ENCODE peak calls at places on chromosome X, in five cellular contexts. T is small intestine, E is activated gamma-delta T cell, N is right cardiac atrium, K is esophagus squamous epithelium. G is an unnamed sample.
A peak's percentile ranks its signal among the peaks of the same experiment; 100 is the strongest.

GRCh38 chrX:37860731-37861130 is 13.4 kb upstream of the DYNLT3 start:
- DNase-seq in T (no peak), E (no peak), N (no peak), K (no peak), G (no peak)

GRCh38 chrX:151901821-151902220 is 10.9 kb upstream of the MAGEA4 start:
- DNase-seq in T (no peak), E (no peak), N (no peak), K (no peak), G (no peak)

GRCh38 chrX:65195621-65196020 is 219.4 kb upstream of the ZC4H2 start:
- DNase-seq in T (peak; percentile 82), E (no peak), N (no peak), K (no peak), G (no peak)

GRCh38 chrX:125205084-125205917 is 114.4 kb upstream of the TEX13C start:
- DNase-seq in T (no peak), E (no peak), N (peak; percentile 34), K (no peak), G (peak; percentile 57)

GRCh38 chrX:110318664-110318968 is 731 bp upstream of the AMMECR1 start:
- DNase-seq in T (peak; percentile 44), E (no peak), N (no peak), K (no peak), G (no peak)

GRCh38 chrX:70029790-70030189 is 19.9 kb downstream of the AWAT2 start:
- DNase-seq in T (no peak), E (no peak), N (no peak), K (no peak), G (no peak)

GRCh38 chrX:20067709-20068315 is 48.9 kb downstream of the MAP7D2 start:
- DNase-seq in T (peak; percentile 48), E (no peak), N (peak; percentile 76), K (peak; percentile 0), G (peak; percentile 41)

GRCh38 chrX:25873196-25873595 is 264.9 kb upstream of the MAGEB18 start:
- DNase-seq in T (no peak), E (no peak), N (no peak), K (no peak), G (no peak)

GRCh38 chrX:1391370-1391706 is 575 bp downstream of the SLC25A6 start:
- DNase-seq in T (no peak), E (no peak), N (no peak), K (no peak), G (peak; percentile 98)

GRCh38 chrX:123736333-123736921 is 3.6 kb upstream of the THOC2 start:
- DNase-seq in T (no peak), E (no peak), N (no peak), K (no peak), G (no peak)

GRCh38 chrX:129831486-129831885 is 12.2 kb downstream of the ZDHHC9 start:
- DNase-seq in T (no peak), E (no peak), N (peak; percentile 24), K (no peak), G (peak; percentile 35)

GRCh38 chrX:48958635-48959094 is 1.3 kb upstream of the OTUD5 start:
- DNase-seq in T (peak; percentile 70), E (no peak), N (peak; percentile 62), K (no peak), G (no peak)

GRCh38 chrX:132336172-132336571 is 116.9 kb upstream of the RAP2C start:
- DNase-seq in T (no peak), E (no peak), N (no peak), K (no peak), G (no peak)

GRCh38 chrX:9133426-9133825 is 99.5 kb upstream of the FAM9B start:
- DNase-seq in T (no peak), E (no peak), N (no peak), K (no peak), G (no peak)

GRCh38 chrX:38117485-38117884 is 103.2 kb downstream of the SRPX start:
- DNase-seq in T (peak; percentile 14), E (no peak), N (peak; percentile 22), K (no peak), G (no peak)

GRCh38 chrX:50579955-50580354 is 109.3 kb upstream of the DGKK start:
- DNase-seq in T (peak; percentile 65), E (no peak), N (no peak), K (no peak), G (no peak)

GRCh38 chrX:20971250-20971649 is 403.0 kb upstream of the CNKSR2 start:
- DNase-seq in T (no peak), E (no peak), N (no peak), K (no peak), G (no peak)

GRCh38 chrX:13689519-13690211 is 737 bp downstream of the RAB9A start:
- DNase-seq in T (no peak), E (no peak), N (no peak), K (no peak), G (no peak)